ENCODE peak calls at places on chromosomes 11 and 22, in seven cellular contexts. F, P, J, B, U, L and N are unnamed samples.

GRCh38 chr11:73866095-73866579 is 10.5 kb downstream of the COA4 start:
- DNase-seq in F (no peak), P (no peak), J (no peak), B (peak; percentile 67), U (peak; percentile 30), L (no peak), N (peak; percentile 26)

GRCh38 chr22:44685384-44686056 is 16.5 kb upstream of the PRR5 start:
- DNase-seq in F (no peak), P (no peak), J (peak; percentile 71), B (no peak), U (no peak), L (no peak), N (peak; percentile 38)

GRCh38 chr11:20157768-20158167 is 2.5 kb downstream of the DBX1 start:
- DNase-seq in F (no peak), P (no peak), J (no peak), B (no peak), U (no peak), L (no peak), N (no peak)

GRCh38 chr22:19290400-19291217 is 910 bp downstream of the CLTCL1 start:
- DNase-seq in F (peak; percentile 80), P (no peak), J (no peak), B (no peak), U (peak; percentile 27), L (no peak), N (no peak)

GRCh38 chr11:45527898-45528297 is 137.5 kb downstream of the CHST1 start:
- DNase-seq in F (no peak), P (no peak), J (no peak), B (no peak), U (no peak), L (no peak), N (no peak)

GRCh38 chr22:25420925-25421904 is 143.3 kb upstream of the GRK3 start:
- DNase-seq in F (no peak), P (peak; percentile 38), J (peak; percentile 39), B (no peak), U (no peak), L (no peak), N (no peak)

GRCh38 chr11:114340311-114341131 is 44.3 kb downstream of the NNMT start:
- DNase-seq in F (no peak), P (peak; percentile 39), J (no peak), B (peak; percentile 62), U (peak; percentile 79), L (peak; percentile 31), N (peak; percentile 60)

GRCh38 chr22:20136603-20136873 is 4.9 kb downstream of the ZDHHC8 start:
- DNase-seq in F (no peak), P (no peak), J (no peak), B (no peak), U (no peak), L (no peak), N (no peak)

GRCh38 chr11:106917973-106918372 is 100.3 kb downstream of the GUCY1A2 start:
- DNase-seq in F (no peak), P (peak; percentile 11), J (peak; percentile 7), B (no peak), U (no peak), L (no peak), N (peak; percentile 15)

GRCh38 chr11:44693654-44694119 is 33.1 kb upstream of the TSPAN18 start:
- DNase-seq in F (no peak), P (no peak), J (no peak), B (no peak), U (no peak), L (no peak), N (no peak)

GRCh38 chr22:43101306-43101705 is 9.2 kb upstream of the BIK start:
- DNase-seq in F (no peak), P (no peak), J (no peak), B (no peak), U (no peak), L (peak; percentile 57), N (no peak)

GRCh38 chr11:69948256-69949141 is 129.3 kb upstream of the FGF3 start:
- DNase-seq in F (no peak), P (no peak), J (no peak), B (peak; percentile 6), U (peak; percentile 41), L (no peak), N (no peak)

GRCh38 chr11:1763796-1764661 is at the start of gene CTSD:
- DNase-seq in F (peak; percentile 96), P (peak; percentile 93), J (peak; percentile 98), B (peak; percentile 76), U (peak; percentile 64), L (peak; percentile 88), N (peak; percentile 60)
- TF ChIP-seq CTCF in F (peak; percentile 20), P (no peak), J (no peak), B (no peak), U (peak; percentile 6), L (no peak), N (peak; percentile 32)

DNA sequence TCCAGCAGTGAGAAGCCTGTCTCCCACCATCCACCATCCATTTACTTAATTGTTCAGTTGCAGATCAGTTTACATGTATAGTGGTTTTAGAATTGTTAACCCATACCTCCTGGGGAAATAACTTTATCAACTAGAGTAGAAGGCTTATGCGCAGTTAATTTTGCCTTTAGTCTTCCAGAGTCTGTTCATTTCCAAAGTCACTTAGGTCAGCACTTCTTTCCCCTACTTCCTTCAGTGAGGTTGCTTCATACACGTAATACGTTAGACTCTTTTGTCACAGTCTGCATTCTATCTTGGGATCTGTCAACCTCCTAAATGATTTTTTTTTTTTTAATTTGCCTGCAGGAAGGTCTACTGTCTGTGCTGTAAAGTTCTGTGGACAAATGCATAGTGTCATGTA is 495.6 kb upstream of the ISX start:
- DNase-seq in F (no peak), P (no peak), J (no peak), B (no peak), U (no peak), L (no peak), N (no peak)
- TF ChIP-seq CTCF in F (no peak), P (no peak), J (no peak), B (no peak), U (no peak), L (no peak), N (no peak)

DNA sequence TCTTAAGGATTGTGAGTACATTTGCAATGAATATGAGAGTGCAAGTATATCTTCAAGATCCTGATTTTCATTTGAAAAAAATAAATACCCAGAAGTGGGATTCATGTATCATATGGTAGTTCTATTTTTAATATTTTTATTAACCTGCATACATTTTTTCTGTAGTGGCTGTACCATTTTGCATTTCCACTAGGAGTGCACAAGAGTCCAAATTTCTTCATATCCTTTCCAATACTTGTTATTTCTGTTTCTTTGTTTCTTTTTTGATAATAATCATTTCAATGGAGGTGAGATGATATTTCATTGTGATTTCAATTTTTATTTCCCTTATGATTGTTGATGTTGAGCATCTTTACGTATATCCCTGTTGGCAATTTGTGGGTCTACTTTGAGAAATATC is 759.8 kb upstream of the CNTN5 start:
- DNase-seq in F (no peak), P (no peak), J (no peak), B (no peak), U (no peak), L (no peak), N (no peak)
- TF ChIP-seq CTCF in F (peak; percentile 18), P (peak; percentile 75), J (no peak), B (no peak), U (peak; percentile 17), L (no peak), N (peak; percentile 59)

GRCh38 chr11:66081505-66081904 is 11.4 kb downstream of the PACS1 start:
- DNase-seq in F (peak; percentile 51), P (peak; percentile 36), J (peak; percentile 63), B (no peak), U (no peak), L (peak; percentile 29), N (no peak)
- TF ChIP-seq CTCF in F (no peak), P (no peak), J (no peak), B (no peak), U (no peak), L (no peak), N (no peak)